ENCODE peak calls at places on chromosomes 6 and 20, in four cellular contexts. M is left ventricle myocardium inferior, W is endothelial cell of umbilical vein, D is heart right ventricle. G is an unnamed sample. For H3K27me3, the result is how much of the 10 kb centered on the place peaks cover.

GRCh38 chr6:149317656-149318571 is at the start of gene TAB2:
- DNase-seq in D (peak), W (peak), M (peak), G (peak)

GRCh38 chr6:152351110-152351509 is 286.1 kb downstream of the SYNE1 start:
- DNase-seq in D (peak), M (no peak), W (no peak), G (no peak)

GRCh38 chr6:96196633-96197032 is 180.9 kb downstream of the FUT9 start:
- DNase-seq in D (no peak), M (no peak), W (no peak), G (no peak)

GRCh38 chr6:128068110-128068460 is 167.2 kb upstream of the THEMIS start:
- DNase-seq in M (no peak), D (peak), W (no peak), G (no peak)

GRCh38 chr20:1171461-1172093 is 13.2 kb downstream of the TMEM74B start:
- DNase-seq in W (peak), M (no peak), D (no peak), G (no peak)

GRCh38 chr6:42190784-42191183 is 4.0 kb downstream of the GUCA1B start:
- DNase-seq in D (no peak), W (no peak), M (no peak), G (no peak)

GRCh38 chr6:37987559-37987958 is 168.0 kb downstream of the ZFAND3 start:
- DNase-seq in D (no peak), M (no peak), W (no peak), G (no peak)

GRCh38 chr6:163485388-163485851 is 70.9 kb downstream of the QKI start:
- DNase-seq in W (no peak), M (no peak), D (no peak), G (no peak)

GRCh38 chr6:57252975-57253374 is 30.9 kb upstream of the RAB23 start:
- DNase-seq in D (no peak), W (no peak), M (no peak), G (no peak)

GRCh38 chr6:38974389-38975133 is 74.0 kb upstream of the GLP1R start:
- DNase-seq in D (no peak), W (no peak), M (no peak), G (no peak)

GRCh38 chr6:14272111-14273085 is 154.8 kb downstream of the CD83 start:
- DNase-seq in M (no peak), D (no peak), W (no peak), G (no peak)

GRCh38 chr20:6708010-6708409 is 59.5 kb upstream of the BMP2 start:
- DNase-seq in W (peak), M (peak), D (peak), G (peak)

GRCh38 chr6:112980676-112981075 is 633.5 kb downstream of the RFPL4B start:
- DNase-seq in M (no peak), W (peak), D (no peak), G (no peak)

GRCh38 chr20:50226093-50226974 is 35.7 kb downstream of the CEBPB start:
- DNase-seq in W (no peak), D (no peak), M (no peak), G (peak)

GRCh38 chr20:53621482-53622246 is 28.0 kb upstream of the ZNF217 start:
- DNase-seq in W (peak), D (peak), M (peak), G (no peak)

GRCh38 chr6:133705071-133705470 is 183.8 kb upstream of the TCF21 start:
- DNase-seq in M (no peak), W (no peak), D (no peak), G (no peak)

GRCh38 chr6:156776470-156776840 is 723 bp upstream of the ARID1B start:
- DNase-seq in M (no peak), W (no peak), D (no peak), G (no peak)

DNA sequence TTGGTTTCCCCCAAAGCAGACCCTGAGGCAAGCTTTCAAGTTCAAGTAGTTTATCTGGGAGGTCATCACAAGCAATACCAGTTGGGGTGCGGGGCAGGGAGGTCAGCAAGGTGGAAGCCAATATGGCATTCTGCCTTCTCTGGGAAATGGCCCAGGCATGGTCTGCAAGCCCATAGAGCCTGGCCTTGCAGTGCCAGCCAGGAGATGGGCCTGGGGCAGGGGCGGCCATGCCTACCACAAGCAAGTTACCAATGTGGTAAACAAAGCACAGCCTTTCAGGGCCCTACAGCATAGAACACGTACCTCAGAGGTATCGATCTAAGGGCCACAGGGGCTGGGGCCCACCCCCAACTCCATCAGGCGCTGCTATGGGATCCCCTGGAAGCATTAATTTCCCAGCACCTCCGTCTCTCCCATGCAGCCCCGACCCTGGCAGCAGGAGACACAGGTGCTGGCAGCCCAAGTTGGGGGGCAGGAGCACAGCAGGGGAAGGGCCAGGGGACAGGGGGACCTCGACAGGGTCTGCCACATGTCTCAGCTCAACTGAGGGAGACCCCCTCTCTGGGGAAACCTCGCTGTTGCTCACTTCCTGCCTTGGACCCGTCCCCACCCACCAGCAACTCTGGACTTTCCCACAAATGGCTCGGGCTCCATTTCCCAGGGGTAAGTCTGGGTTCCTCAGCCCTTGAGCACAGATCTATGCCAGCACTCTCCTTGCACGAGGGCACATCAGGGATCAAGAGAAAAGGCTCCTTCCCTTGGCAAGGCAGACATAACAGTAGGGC is 369.0 kb downstream of the PREX1 start:
- DNase-seq in D (no peak), M (no peak), W (no peak), G (no peak)
- H3K27me3 ChIP-seq in D (under half), M (under half), W (under half), G (under half)

GRCh38 chr6:33088258-33088930 is 12.6 kb downstream of the HLA-DPB1 start:
- DNase-seq in D (no peak), W (no peak), M (no peak), G (no peak)
- TF ChIP-seq CTCF in D (no peak), W (no peak), M (no peak), G (no peak)

GRCh38 chr6:81605526-81605925 is 147.0 kb downstream of the TENT5A start:
- DNase-seq in D (no peak), M (no peak), W (no peak), G (no peak)

GRCh38 chr6:81608776-81609175 is 143.7 kb downstream of the TENT5A start:
- DNase-seq in W (no peak), M (no peak), D (no peak), G (no peak)

GRCh38 chr6:81609736-81610135 is 142.7 kb downstream of the TENT5A start:
- DNase-seq in D (no peak), M (no peak), W (no peak), G (no peak)

GRCh38 chr6:81601918-81602317 is 150.6 kb downstream of the TENT5A start:
- DNase-seq in D (no peak), M (no peak), W (no peak), G (no peak)

GRCh38 chr6:81606965-81607381 is 145.5 kb downstream of the TENT5A start:
- DNase-seq in W (peak), D (no peak), M (no peak), G (no peak)
- H3K4me3 ChIP-seq in W (no peak), D (no peak), M (no peak), G (no peak)

DNA sequence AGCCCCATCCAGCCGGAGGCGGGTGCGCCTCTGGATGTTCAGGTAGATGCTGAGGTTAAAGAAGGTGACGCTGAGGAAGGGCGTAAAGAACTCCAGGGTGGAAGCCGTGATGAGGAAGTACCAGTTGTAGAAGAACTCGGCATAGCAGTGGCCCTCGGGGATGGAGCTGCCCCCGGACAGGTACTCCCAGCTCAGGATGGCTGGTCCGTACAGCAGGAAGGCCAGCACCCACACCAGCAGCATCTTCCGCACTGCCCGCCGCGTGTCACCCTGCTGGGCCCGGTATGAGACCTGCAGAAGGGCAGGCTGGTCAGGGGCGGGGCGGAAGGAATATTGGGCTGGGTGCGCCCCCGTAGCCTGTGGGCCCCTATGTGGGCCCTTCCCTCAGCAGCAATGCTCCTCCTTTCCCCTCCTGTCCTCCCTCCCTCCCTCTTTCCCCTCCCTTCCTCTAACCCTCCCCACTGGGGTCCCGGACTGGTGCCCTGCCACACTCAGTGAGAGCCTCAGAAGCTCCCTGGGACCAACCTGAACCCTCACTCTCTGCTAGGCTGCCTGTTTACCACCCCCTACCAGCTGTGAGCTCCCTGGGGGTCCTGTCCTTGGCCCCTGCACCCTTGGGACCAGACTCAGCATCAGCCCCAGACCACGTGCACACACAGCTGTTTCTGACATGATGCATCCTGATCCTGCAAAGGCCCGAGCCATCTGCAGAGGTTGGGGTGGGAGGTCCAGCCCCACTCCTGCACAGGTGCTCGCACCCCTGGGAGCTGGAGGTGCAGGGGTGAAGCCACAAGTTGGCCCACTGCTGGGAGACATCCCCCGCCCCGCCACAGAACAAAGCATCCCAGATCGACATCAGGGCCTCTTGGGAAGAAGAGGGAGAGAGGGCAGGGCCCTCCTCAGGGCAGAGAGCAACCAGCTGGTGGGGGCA is 3.2 kb downstream of the HRH3 start:
- DNase-seq in M (no peak), W (no peak), D (no peak), G (no peak)
- H3K27me3 ChIP-seq in M (half or more), W (under half), D (half or more), G (under half)

GRCh38 chr6:47810885-47811284 is 29.1 kb downstream of the OPN5 start:
- DNase-seq in D (no peak), W (no peak), M (no peak), G (no peak)
- TF ChIP-seq CTCF in D (no peak), W (no peak), M (no peak), G (no peak)

GRCh38 chr6:129659590-129660345 is 50.2 kb downstream of the ARHGAP18 start:
- DNase-seq in D (peak), W (no peak), M (no peak), G (peak)
- H3K4me3 ChIP-seq in D (no peak), W (no peak), M (peak), G (no peak)

GRCh38 chr20:38706482-38706881 is 17.8 kb upstream of the SLC32A1 start:
- DNase-seq in M (no peak), W (no peak), D (no peak), G (no peak)

GRCh38 chr20:38700146-38700545 is 24.1 kb upstream of the SLC32A1 start:
- DNase-seq in M (no peak), D (no peak), W (no peak), G (no peak)

GRCh38 chr20:38700926-38701325 is 23.4 kb upstream of the SLC32A1 start:
- DNase-seq in W (no peak), D (no peak), M (no peak), G (no peak)

GRCh38 chr20:38704136-38704535 is 20.1 kb upstream of the SLC32A1 start:
- DNase-seq in M (no peak), D (no peak), W (no peak), G (no peak)

GRCh38 chr20:38703526-38703925 is 20.8 kb upstream of the SLC32A1 start:
- DNase-seq in D (no peak), W (no peak), M (no peak), G (no peak)
- H3K27me3 ChIP-seq in D (half or more), W (under half), M (half or more), G (under half)

GRCh38 chr6:7899046-7899888 is 11.3 kb downstream of the TXNDC5 start:
- DNase-seq in D (no peak), W (peak), M (no peak), G (peak)
- TF ChIP-seq CTCF in D (no peak), W (no peak), M (peak), G (no peak)

G was measured in Peyer's patch.